ENCODE peak calls at places on chromosomes 12 and 14, in six cellular contexts. T is fibroblast of villous mesenchyme, A is adrenal gland, X is epithelial cell of esophagus, P is BJ, S is lung. M is an unnamed sample.

GRCh38 chr14:73833530-73834257 is 17.9 kb upstream of the PTGR2 start:
- DNase-seq in T (peak; percentile 45), A (no peak), X (peak; percentile 6), P (no peak), S (no peak), M (peak; percentile 94)

GRCh38 chr12:124391340-124392261 is 96.7 kb downstream of the RFLNA start:
- DNase-seq in T (peak; percentile 65), A (peak; percentile 87), X (peak; percentile 83), P (no peak), S (peak; percentile 71), M (peak; percentile 66)

GRCh38 chr12:86233126-86233525 is 23.1 kb downstream of the MGAT4C start:
- DNase-seq in T (peak; percentile 3), A (no peak), X (peak; percentile 66), P (no peak), S (no peak), M (no peak)

GRCh38 chr14:92531151-92531873 is 17.7 kb downstream of the RIN3 start:
- DNase-seq in T (no peak), A (no peak), X (no peak), P (no peak), S (no peak), M (no peak)

GRCh38 chr14:23481362-23481970 is 12.0 kb downstream of the NGDN start:
- DNase-seq in T (peak; percentile 25), A (no peak), X (peak; percentile 35), P (no peak), S (no peak), M (peak; percentile 29)

GRCh38 chr14:93049295-93049694 is 66.4 kb downstream of the ITPK1 start:
- DNase-seq in T (no peak), A (no peak), X (no peak), P (no peak), S (no peak), M (no peak)

GRCh38 chr12:106147956-106148355 is 9.2 kb upstream of the NUAK1 start:
- DNase-seq in T (no peak), A (peak; percentile 92), X (no peak), P (no peak), S (no peak), M (no peak)

GRCh38 chr12:132886529-132887477 is 602 bp downstream of the CHFR start:
- DNase-seq in T (peak; percentile 36), A (no peak), X (peak; percentile 9), P (no peak), S (peak; percentile 29), M (peak; percentile 36)

GRCh38 chr14:76050797-76051392 is 65.3 kb downstream of the IFT43 start:
- DNase-seq in T (peak; percentile 62), A (peak; percentile 81), X (peak; percentile 65), P (peak; percentile 9), S (peak; percentile 41), M (peak; percentile 77)

GRCh38 chr14:23183479-23183878 is at the start of gene SLC7A8:
- DNase-seq in T (no peak), A (peak; percentile 83), X (no peak), P (no peak), S (peak; percentile 44), M (no peak)

GRCh38 chr14:36661506-36662257 is at the start of gene PAX9:
- DNase-seq in T (no peak), A (peak; percentile 79), X (peak; percentile 99), P (peak; percentile 8), S (peak; percentile 86), M (peak; percentile 58)

GRCh38 chr14:102094101-102094500 is 7.3 kb upstream of the HSP90AA1 start:
- DNase-seq in T (no peak), A (no peak), X (peak; percentile 61), P (no peak), S (no peak), M (no peak)

GRCh38 chr14:50524071-50524470 is 8.3 kb downstream of the MAP4K5 start:
- DNase-seq in T (no peak), A (no peak), X (no peak), P (no peak), S (no peak), M (no peak)

GRCh38 chr14:77376380-77376770 is 519 bp downstream of the TMED8 start:
- DNase-seq in T (no peak), A (peak; percentile 65), X (peak; percentile 17), P (no peak), S (peak; percentile 30), M (peak; percentile 22)

GRCh38 chr14:69876848-69877306 is 2.3 kb upstream of the SMOC1 start:
- DNase-seq in T (no peak), A (peak; percentile 69), X (no peak), P (no peak), S (no peak), M (no peak)

GRCh38 chr14:24574206-24574774 is 1.8 kb downstream of the CTSG start:
- DNase-seq in T (no peak), A (no peak), X (no peak), P (no peak), S (no peak), M (no peak)

GRCh38 chr12:30286345-30286926 is 409.2 kb downstream of the IPO8 start:
- DNase-seq in T (peak; percentile 50), A (no peak), X (peak; percentile 60), P (no peak), S (no peak), M (peak; percentile 74)

GRCh38 chr14:32940066-32940651 is 1.5 kb downstream of the NPAS3 start:
- DNase-seq in T (peak; percentile 24), A (no peak), X (no peak), P (no peak), S (no peak), M (peak; percentile 30)

GRCh38 chr12:78483767-78484315 is 380.7 kb upstream of the SYT1 start:
- DNase-seq in T (no peak), A (no peak), X (no peak), P (no peak), S (no peak), M (no peak)

GRCh38 chr14:50871914-50872732 is at the start of gene ABHD12B:
- DNase-seq in T (no peak), A (no peak), X (no peak), P (no peak), S (no peak), M (no peak)

GRCh38 chr14:93587330-93587729 is 156.6 kb downstream of the UNC79 start:
- DNase-seq in T (no peak), A (no peak), X (peak; percentile 4), P (no peak), S (no peak), M (no peak)

GRCh38 chr12:6383572-6384498 is at the start of gene LTBR:
- DNase-seq in T (peak; percentile 97), A (peak; percentile 98), X (peak; percentile 95), P (peak; percentile 73), S (peak; percentile 96), M (peak; percentile 97)

GRCh38 chr14:47186491-47186890 is 488.9 kb downstream of the MDGA2 start:
- DNase-seq in T (no peak), A (no peak), X (peak; percentile 20), P (no peak), S (no peak), M (no peak)

GRCh38 chr14:68607081-68607851 is 185.6 kb downstream of the ZFP36L1 start:
- DNase-seq in T (peak; percentile 90), A (no peak), X (no peak), P (no peak), S (no peak), M (peak; percentile 36)

GRCh38 chr14:101066826-101067508 is 163.4 kb upstream of the RTL1 start:
- DNase-seq in T (no peak), A (peak; percentile 49), X (no peak), P (no peak), S (no peak), M (no peak)

GRCh38 chr14:70448633-70449032 is 3.3 kb upstream of the ADAM21 start:
- DNase-seq in T (peak; percentile 65), A (no peak), X (peak; percentile 39), P (no peak), S (no peak), M (peak; percentile 52)

GRCh38 chr12:4193821-4194220 is 79.7 kb upstream of the CCND2 start:
- DNase-seq in T (no peak), A (no peak), X (no peak), P (no peak), S (no peak), M (no peak)

GRCh38 chr12:6311822-6312528 is 1.5 kb downstream of the PLEKHG6 start:
- DNase-seq in T (no peak), A (no peak), X (no peak), P (no peak), S (no peak), M (no peak)

GRCh38 chr12:75868501-75868900 is 163.1 kb downstream of the PHLDA1 start:
- DNase-seq in T (no peak), A (no peak), X (no peak), P (no peak), S (no peak), M (no peak)

GRCh38 chr12:89525824-89526770 is at the start of gene POC1B:
- DNase-seq in T (peak; percentile 82), A (peak; percentile 86), X (peak; percentile 76), P (peak; percentile 39), S (peak; percentile 83), M (peak; percentile 79)
- TF ChIP-seq CTCF in T (no peak), A (no peak), X (no peak), P (peak; percentile 11), S (no peak), M (no peak)

GRCh38 chr14:106843376-106843775 is 1317.0 kb downstream of the TMEM121 start:
- DNase-seq in T (no peak), A (no peak), X (no peak), P (no peak), S (no peak), M (no peak)

GRCh38 chr14:106842687-106843086 is 1316.3 kb downstream of the TMEM121 start:
- DNase-seq in T (no peak), A (no peak), X (no peak), P (no peak), S (no peak), M (no peak)

GRCh38 chr14:106845286-106846087 is 1319.1 kb downstream of the TMEM121 start:
- DNase-seq in T (peak; percentile 55), A (no peak), X (no peak), P (no peak), S (peak; percentile 69), M (no peak)

GRCh38 chr14:106844608-106845285 is 1318.4 kb downstream of the TMEM121 start:
- DNase-seq in T (peak; percentile 74), A (peak; percentile 69), X (no peak), P (no peak), S (peak; percentile 76), M (peak; percentile 37)

DNA sequence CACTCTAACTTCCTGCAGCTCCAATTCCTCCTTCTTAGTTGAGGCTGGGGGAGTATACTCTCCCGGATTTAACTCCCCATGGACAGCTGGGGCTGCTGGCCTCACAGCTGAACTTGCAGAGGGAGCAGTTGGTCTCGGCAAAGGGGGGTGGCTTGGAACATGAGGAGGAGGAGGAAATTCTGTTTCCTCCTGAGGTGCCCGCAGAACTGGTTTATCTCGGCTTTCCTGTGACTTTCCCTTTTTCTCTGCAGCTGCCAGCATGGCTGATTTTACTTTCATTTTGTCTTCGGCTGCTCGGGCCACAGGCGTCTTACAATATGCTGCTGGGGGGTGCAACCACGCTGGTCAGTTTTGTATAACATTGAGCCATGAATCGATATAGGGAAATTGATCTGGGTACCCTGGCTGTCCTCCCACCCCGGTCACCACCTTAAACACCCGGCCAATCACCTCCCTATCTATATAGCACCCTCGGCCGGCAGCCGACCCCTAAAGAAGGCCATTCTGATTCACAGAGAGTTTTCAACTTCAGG is 1317.6 kb downstream of the TMEM121 start:
- DNase-seq in T (peak; percentile 60), A (no peak), X (no peak), P (no peak), S (peak; percentile 51), M (no peak)
- H3K4me3 ChIP-seq in T (peak overlapping the region; percentile 66), A (peak overlapping the region; percentile 5), X (no peak overlapping the region), P (no peak overlapping the region), S (peak overlapping the region; percentile 64), M (no peak overlapping the region)

GRCh38 chr14:105487986-105488777 is 1.5 kb downstream of the CRIP1 start:
- DNase-seq in T (no peak), A (no peak), X (no peak), P (no peak), S (no peak), M (no peak)
- TF ChIP-seq CTCF in T (no peak), A (no peak), X (no peak), P (no peak), S (no peak), M (no peak)

GRCh38 chr14:65303185-65303901 is 109.2 kb upstream of the FUT8 start:
- DNase-seq in T (no peak), A (no peak), X (peak; percentile 59), P (no peak), S (no peak), M (peak; percentile 69)
- H3K4me3 ChIP-seq in T (no peak overlapping the region), A (no peak overlapping the region), X (no peak overlapping the region), P (no peak overlapping the region), S (no peak overlapping the region), M (no peak overlapping the region)